ENCODE peak calls at places on chromosomes 6 and 20, in nine cellular contexts. X, O, J, N, I, S, Z, W and L are unnamed samples.

GRCh38 chr6:34390531-34391013 is 1.9 kb downstream of the NUDT3 start:
- DNase-seq in Z (peak), J (no peak), S (no peak), O (no peak), N (no peak), I (no peak), X (no peak), W (no peak), L (no peak)

GRCh38 chr20:30175681-30176080 is 1081.8 kb upstream of the DEFB115 start:
- DNase-seq in Z (no peak), X (no peak), J (no peak), W (no peak), O (no peak), N (no peak), S (no peak), I (no peak), L (no peak)

GRCh38 chr6:15200087-15200486 is 45.8 kb upstream of the JARID2 start:
- DNase-seq in O (no peak), W (no peak), S (no peak), I (no peak), Z (no peak), J (no peak), N (no peak), X (no peak), L (no peak)

GRCh38 chr6:38176797-38177751 is 357.5 kb downstream of the ZFAND3 start:
- DNase-seq in I (no peak), O (no peak), N (no peak), X (no peak), W (no peak), S (no peak), Z (no peak), J (peak), L (peak)

GRCh38 chr6:10415593-10416480 is 963 bp upstream of the TFAP2A start:
- DNase-seq in X (no peak), O (no peak), I (no peak), N (no peak), S (no peak), W (no peak), Z (no peak), J (no peak), L (no peak)

GRCh38 chr20:8330785-8331699 is 199.0 kb downstream of the PLCB1 start:
- DNase-seq in N (no peak), I (no peak), S (no peak), X (no peak), W (peak), J (no peak), O (no peak), Z (no peak), L (no peak)

GRCh38 chr6:35068644-35069043 is 72.5 kb downstream of the TCP11 start:
- DNase-seq in O (no peak), N (no peak), Z (no peak), W (no peak), I (no peak), S (no peak), X (no peak), J (no peak), L (no peak)

GRCh38 chr6:20464041-20464440 is 62.4 kb downstream of the E2F3 start:
- DNase-seq in W (no peak), I (no peak), S (no peak), N (no peak), Z (no peak), X (no peak), J (no peak), O (no peak), L (no peak)

GRCh38 chr6:108748063-108748462 is 100.2 kb upstream of the ARMC2 start:
- DNase-seq in S (no peak), Z (no peak), J (no peak), W (peak), N (no peak), X (no peak), O (no peak), I (no peak), L (no peak)

GRCh38 chr6:19325335-19325789 is 511.8 kb upstream of the ID4 start:
- DNase-seq in S (no peak), N (no peak), J (no peak), O (no peak), W (no peak), Z (no peak), I (no peak), X (no peak), L (no peak)

GRCh38 chr6:155273438-155273837 is 9.6 kb downstream of the CLDN20 start:
- DNase-seq in X (no peak), O (no peak), I (no peak), W (peak), N (no peak), J (no peak), S (peak), Z (no peak), L (no peak)

GRCh38 chr20:62688855-62689460 is 19.7 kb upstream of the NTSR1 start:
- DNase-seq in O (no peak), I (no peak), N (no peak), S (peak), J (no peak), Z (no peak), W (no peak), X (no peak), L (no peak)

GRCh38 chr6:169981051-169981450 is 229.6 kb downstream of the ERMARD start:
- DNase-seq in S (no peak), I (no peak), W (no peak), O (no peak), X (no peak), J (no peak), Z (no peak), N (no peak), L (no peak)

GRCh38 chr6:114142256-114142655 is 171.3 kb upstream of the HDAC2 start:
- DNase-seq in Z (no peak), J (no peak), N (no peak), S (no peak), W (no peak), O (no peak), X (no peak), I (no peak), L (no peak)

GRCh38 chr20:330233-331149 is 5.1 kb downstream of the SOX12 start:
- DNase-seq in I (no peak), O (peak), Z (peak), W (peak), S (no peak), J (peak), N (peak), X (no peak), L (peak)

GRCh38 chr20:62219992-62220665 is at the start of gene HRH3:
- DNase-seq in X (no peak), J (no peak), I (no peak), N (peak), O (peak), Z (peak), S (no peak), W (no peak), L (peak)

GRCh38 chr20:4814696-4815252 is 93.1 kb downstream of the PRND start:
- DNase-seq in N (peak), X (no peak), O (no peak), S (no peak), W (no peak), J (peak), Z (no peak), I (no peak), L (no peak)

GRCh38 chr6:57141451-57142177 is 30.5 kb upstream of the BAG2 start:
- DNase-seq in W (no peak), Z (no peak), J (no peak), N (no peak), X (no peak), O (no peak), I (no peak), S (no peak), L (no peak)

GRCh38 chr6:162177733-162178132 is 549.8 kb downstream of the PRKN start:
- DNase-seq in I (no peak), O (peak), X (no peak), S (peak), J (no peak), N (no peak), W (peak), Z (peak), L (peak)

GRCh38 chr6:51265426-51265825 is 446.8 kb downstream of the TFAP2B start:
- DNase-seq in O (no peak), Z (no peak), I (no peak), J (no peak), N (no peak), W (no peak), S (no peak), X (no peak), L (peak)

GRCh38 chr6:53326372-53327016 is 22.3 kb downstream of the ELOVL5 start:
- DNase-seq in O (no peak), X (no peak), S (peak), W (peak), J (peak), Z (no peak), N (no peak), I (peak), L (peak)

GRCh38 chr20:24049081-24049480 is 60.5 kb upstream of the GGTLC1 start:
- DNase-seq in O (no peak), W (no peak), I (no peak), S (no peak), J (no peak), N (no peak), Z (no peak), X (no peak), L (no peak)

GRCh38 chr20:47125553-47126373 is 230.7 kb downstream of the ZMYND8 start:
- DNase-seq in I (no peak), X (no peak), Z (peak), W (peak), J (no peak), S (no peak), O (no peak), N (no peak), L (no peak)

GRCh38 chr20:40643891-40644290 is 45.1 kb downstream of the MAFB start:
- DNase-seq in I (no peak), Z (no peak), J (peak), O (no peak), W (no peak), N (no peak), X (no peak), S (no peak), L (peak)

GRCh38 chr20:652611-653109 is 340 bp downstream of the SRXN1 start:
- DNase-seq in N (no peak), O (peak), S (no peak), W (peak), Z (peak), I (no peak), X (no peak), J (peak), L (peak)

GRCh38 chr6:127737009-127737486 is 160.1 kb downstream of the C6orf58 start:
- DNase-seq in X (no peak), W (peak), S (peak), I (peak), N (peak), Z (peak), J (peak), O (peak), L (peak)

GRCh38 chr6:63839485-63839884 is 203.9 kb downstream of the PHF3 start:
- DNase-seq in W (peak), S (no peak), J (no peak), O (no peak), Z (no peak), I (no peak), X (no peak), N (no peak), L (no peak)

GRCh38 chr20:47461120-47461685 is 40.5 kb upstream of the NCOA3 start:
- DNase-seq in Z (no peak), J (no peak), S (no peak), X (no peak), W (no peak), O (no peak), N (no peak), I (no peak), L (no peak)

GRCh38 chr6:128519931-128520435 is 416 bp downstream of the PTPRK start:
- DNase-seq in N (peak), I (no peak), X (peak), O (no peak), J (peak), Z (peak), S (no peak), W (no peak), L (no peak)

GRCh38 chr6:41682497-41682961 is 44.3 kb downstream of the MDFI start:
- DNase-seq in X (no peak), N (peak), Z (no peak), I (no peak), O (peak), S (no peak), W (no peak), J (peak), L (peak)

GRCh38 chr6:2733324-2733723 is 17.4 kb downstream of the MYLK4 start:
- DNase-seq in I (no peak), O (no peak), X (no peak), N (peak), W (no peak), J (peak), S (no peak), Z (no peak), L (peak)

GRCh38 chr6:83708546-83708969 is 343 bp downstream of the SNAP91 start:
- DNase-seq in I (no peak), W (peak), N (no peak), J (peak), O (peak), S (no peak), X (no peak), Z (peak), L (peak)

GRCh38 chr6:26031151-26031594 is 56.1 kb upstream of the HFE start:
- DNase-seq in O (no peak), J (no peak), Z (peak), S (no peak), N (no peak), W (no peak), I (no peak), X (no peak), L (no peak)

GRCh38 chr6:32819729-32820128 is 2.9 kb upstream of the HLA-DOB start:
- DNase-seq in X (no peak), J (no peak), Z (no peak), W (peak), S (peak), I (peak), N (no peak), O (no peak), L (no peak)

GRCh38 chr20:17749628-17749978 is 49.8 kb downstream of the BANF2 start:
- DNase-seq in J (no peak), S (no peak), I (no peak), Z (no peak), X (no peak), W (no peak), N (no peak), O (no peak), L (no peak)

GRCh38 chr6:287500-287883 is 4.8 kb upstream of the DUSP22 start:
- DNase-seq in O (no peak), S (no peak), N (no peak), J (no peak), Z (no peak), X (no peak), I (no peak), W (no peak), L (no peak)